ENCODE peak calls at places on chromosomes 2 and 18, in nine cellular contexts. K is breast epithelium, P is mammary epithelial cell, J is endodermal cell, B is cardiac muscle cell, Z is gastrocnemius medialis, R is osteoblast, V is astrocyte, F is left ventricle myocardium inferior. T is an unnamed sample.
A peak's percentile ranks its signal among the peaks of the same experiment; 100 is the strongest.

GRCh38 chr18:65788373-65788772 is 37.6 kb downstream of the CDH7 start:
- DNase-seq in R (no peak), K (no peak), B (no peak), J (no peak), V (no peak), F (no peak), P (no peak), Z (no peak), T (no peak)

GRCh38 chr18:59505311-59505710 is 146.2 kb upstream of the LMAN1 start:
- DNase-seq in R (no peak), V (no peak), K (no peak), F (no peak), J (no peak), P (no peak), B (peak; percentile 41), Z (no peak), T (no peak)

GRCh38 chr2:189327879-189328351 is 113.4 kb upstream of the WDR75 start:
- DNase-seq in P (no peak), K (no peak), V (peak; percentile 72), F (no peak), R (peak; percentile 36), B (peak; percentile 88), Z (no peak), J (no peak), T (no peak)

GRCh38 chr2:105403785-105404698 is 5.2 kb upstream of the FHL2 start:
- DNase-seq in F (no peak), V (peak; percentile 99), R (peak; percentile 94), K (peak; percentile 76), Z (peak; percentile 18), P (peak; percentile 99), B (peak; percentile 74), J (peak; percentile 77), T (no peak)

GRCh38 chr2:226578879-226579278 is 220.7 kb downstream of the IRS1 start:
- DNase-seq in V (peak; percentile 66), B (peak; percentile 60), Z (peak; percentile 5), P (peak; percentile 44), J (no peak), K (no peak), F (no peak), R (no peak), T (peak; percentile 39)

GRCh38 chr2:41647468-41648042 is 400.3 kb upstream of the PKDCC start:
- DNase-seq in P (no peak), K (no peak), B (peak; percentile 26), R (no peak), V (no peak), J (no peak), F (no peak), Z (no peak), T (no peak)

GRCh38 chr2:230230087-230230486 is 4.6 kb downstream of the SP140 start:
- DNase-seq in K (no peak), P (peak; percentile 50), Z (no peak), J (peak; percentile 64), B (peak; percentile 64), F (no peak), R (no peak), V (peak; percentile 93), T (no peak)

GRCh38 chr2:172088245-172089004 is 3.1 kb downstream of the DLX1 start:
- DNase-seq in B (no peak), V (no peak), F (no peak), K (no peak), Z (no peak), P (no peak), J (peak; percentile 77), R (peak; percentile 59), T (no peak)

GRCh38 chr18:59075923-59076322 is 63.8 kb upstream of the SEC11C start:
- DNase-seq in P (no peak), J (no peak), B (no peak), K (no peak), R (no peak), Z (no peak), V (no peak), F (no peak), T (no peak)

GRCh38 chr18:45142868-45143267 is 462.2 kb downstream of the SETBP1 start:
- DNase-seq in J (no peak), Z (no peak), B (no peak), R (no peak), F (no peak), P (no peak), K (no peak), V (no peak), T (no peak)

GRCh38 chr2:12556762-12557161 is 160.0 kb upstream of the TRIB2 start:
- DNase-seq in F (no peak), R (peak; percentile 78), K (no peak), J (no peak), B (peak; percentile 68), P (peak; percentile 55), Z (no peak), V (peak; percentile 73), T (no peak)

GRCh38 chr2:149679286-149679685 is 91.7 kb upstream of the MMADHC start:
- DNase-seq in J (no peak), R (no peak), Z (no peak), V (peak; percentile 49), K (no peak), P (peak; percentile 69), B (peak; percentile 67), F (no peak), T (no peak)

GRCh38 chr2:173165443-173166234 is 90.0 kb downstream of the MAP3K20 start:
- DNase-seq in K (no peak), F (no peak), P (no peak), Z (peak; percentile 10), B (no peak), J (no peak), V (no peak), R (no peak), T (no peak)

GRCh38 chr2:156586621-156587020 is 150.4 kb downstream of the GPD2 start:
- DNase-seq in P (no peak), J (no peak), B (no peak), V (no peak), Z (no peak), R (no peak), K (no peak), F (no peak), T (no peak)

GRCh38 chr18:3466872-3467271 is 16.9 kb downstream of the TGIF1 start:
- DNase-seq in P (no peak), B (no peak), Z (no peak), V (no peak), R (no peak), F (no peak), J (peak; percentile 81), K (no peak), T (no peak)

GRCh38 chr2:30180230-30180629 is 33.4 kb downstream of the YPEL5 start:
- DNase-seq in K (no peak), F (peak; percentile 78), V (no peak), P (no peak), J (no peak), R (no peak), B (no peak), Z (no peak), T (no peak)

GRCh38 chr2:140797718-140798117 is 1333.1 kb downstream of the LRP1B start:
- DNase-seq in B (no peak), R (no peak), J (no peak), P (no peak), V (no peak), F (no peak), K (no peak), Z (no peak), T (no peak)

GRCh38 chr2:177585234-177585863 is 192.8 kb downstream of the AGPS start:
- DNase-seq in F (peak; percentile 37), J (no peak), Z (no peak), B (no peak), R (no peak), K (peak; percentile 73), P (no peak), V (no peak), T (no peak)

DNA sequence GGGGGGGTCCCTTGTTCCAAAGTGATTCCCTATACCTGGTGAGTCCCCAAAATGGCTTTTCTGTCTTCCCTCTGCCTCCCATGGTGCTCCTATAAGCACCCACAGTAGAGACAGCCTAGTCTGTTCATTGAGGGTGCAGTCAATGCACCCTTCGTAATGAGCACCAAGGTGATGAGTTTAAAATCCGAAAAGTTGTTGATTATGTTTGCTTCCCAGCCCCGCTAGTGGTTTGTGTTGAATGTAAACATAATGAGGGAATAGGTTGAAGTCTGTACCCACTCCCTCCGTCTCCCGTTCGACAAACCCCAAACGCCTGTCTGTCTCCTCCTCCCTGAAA is 2.3 kb downstream of the FOSL2 start:
- DNase-seq in P (no peak), J (no peak), R (peak; percentile 46), V (no peak), F (no peak), Z (no peak), K (no peak), B (no peak), T (no peak)
- H3K4me1 ChIP-seq in P (peaks cover 49% of the 10 kb centered on the region), J (no peaks in the 10 kb centered on the region), R (peaks cover 39% of the 10 kb centered on the region), V (peaks cover 45% of the 10 kb centered on the region), F (peaks cover 80% of the 10 kb centered on the region), Z (peaks cover 33% of the 10 kb centered on the region), K (peaks cover 5% of the 10 kb centered on the region), B (peaks cover 7% of the 10 kb centered on the region), T (peaks cover 20% of the 10 kb centered on the region)

GRCh38 chr2:75180476-75180875 is 18.8 kb downstream of the TACR1 start:
- DNase-seq in Z (no peak), B (no peak), V (no peak), J (no peak), P (peak; percentile 11), F (no peak), R (no peak), K (no peak), T (no peak)
- H3K4me1 ChIP-seq in Z (no peaks in the 10 kb centered on the region), B (no peaks in the 10 kb centered on the region), V (no peaks in the 10 kb centered on the region), J (no peaks in the 10 kb centered on the region), P (no peaks in the 10 kb centered on the region), F (no peaks in the 10 kb centered on the region), R (no peaks in the 10 kb centered on the region), K (no peaks in the 10 kb centered on the region), T (no peaks in the 10 kb centered on the region)

GRCh38 chr2:44104855-44105271 is 63.8 kb upstream of the PPM1B start:
- DNase-seq in K (no peak), J (no peak), B (no peak), V (no peak), F (no peak), R (no peak), Z (no peak), P (no peak), T (no peak)
- H3K4me1 ChIP-seq in K (no peaks in the 10 kb centered on the region), J (no peaks in the 10 kb centered on the region), B (no peaks in the 10 kb centered on the region), V (peaks cover 11% of the 10 kb centered on the region), F (peaks cover 10% of the 10 kb centered on the region), R (peaks cover 12% of the 10 kb centered on the region), Z (peaks cover 24% of the 10 kb centered on the region), P (no peaks in the 10 kb centered on the region), T (no peaks in the 10 kb centered on the region)

DNA sequence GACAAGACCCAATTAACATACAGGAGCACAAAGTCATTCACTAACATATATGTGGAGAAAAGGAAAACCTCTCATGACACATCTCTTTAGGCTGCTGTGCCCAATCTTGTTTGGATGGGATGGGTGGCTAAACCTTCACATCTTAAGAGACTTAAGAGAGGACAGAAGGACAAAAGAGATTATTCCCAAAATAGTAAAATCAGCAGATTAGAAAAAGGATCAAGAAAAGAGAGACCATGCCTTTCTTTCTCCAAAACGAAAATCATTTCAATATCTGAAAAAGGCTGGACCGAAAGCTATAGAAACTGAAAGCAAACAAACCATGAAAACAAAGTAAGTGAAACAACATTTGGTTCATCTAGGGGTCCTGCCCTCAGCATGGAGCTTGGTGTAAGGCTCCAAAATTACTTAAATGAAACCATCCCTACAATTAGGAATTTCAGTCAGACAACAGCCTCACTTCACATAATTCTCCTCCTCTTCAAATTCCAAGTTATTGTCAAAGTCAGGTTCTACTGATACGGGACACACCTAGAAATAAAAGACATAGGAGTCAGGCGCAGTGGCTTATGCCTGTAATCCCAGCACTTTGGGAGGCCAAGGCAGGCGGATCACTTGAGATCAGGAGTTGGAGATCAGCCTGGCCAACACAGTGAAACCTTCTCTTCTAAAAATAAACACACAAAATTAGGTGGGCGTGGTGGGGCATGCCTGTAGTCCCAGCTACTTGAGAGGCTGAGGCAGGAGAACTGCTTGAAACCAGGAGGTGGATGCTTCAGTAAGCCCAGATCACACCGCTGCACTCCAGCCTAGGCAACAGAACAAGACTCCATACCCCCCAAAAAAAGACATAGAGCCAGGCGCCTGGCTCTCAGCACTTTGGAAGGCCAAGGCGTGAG is 5.2 kb downstream of the STARD7 start:
- DNase-seq in K (no peak), Z (peak; percentile 29), V (no peak), F (no peak), P (no peak), B (no peak), R (no peak), J (no peak), T (peak; percentile 32)
- H3K4me1 ChIP-seq in K (peaks cover 3% of the 10 kb centered on the region), Z (peaks cover 82% of the 10 kb centered on the region), V (peaks cover 24% of the 10 kb centered on the region), F (peaks cover 98% of the 10 kb centered on the region), P (peaks cover 49% of the 10 kb centered on the region), B (peaks cover 40% of the 10 kb centered on the region), R (peaks cover 55% of the 10 kb centered on the region), J (peaks cover 8% of the 10 kb centered on the region), T (peaks cover 15% of the 10 kb centered on the region)